ENCODE peak calls at places on chromosome 6, in ten cellular contexts. One of them, this sample, is unnamed.

GRCh38 chr6:354631-355280 is 36.8 kb upstream of the IRF4 start:
- DNase-seq in AG04449: no peak
- DNase-seq in upper lobe of right lung: peak
- DNase-seq in activated CD8-positive, alpha-beta T cell treated with anti-CD3 and anti-CD28 coated beads for 36 hours: no peak
- DNase-seq in AG10803: no peak
- DNase-seq in Calu3: no peak
- DNase-seq in mucosa of descending colon: no peak
- DNase-seq in ovary: no peak
- DNase-seq in A549: no peak
- DNase-seq in PC-3: no peak
- DNase-seq in this sample: peak

GRCh38 chr6:4809999-4810918 is 34.1 kb downstream of the CDYL start:
- DNase-seq in AG04449: peak
- DNase-seq in upper lobe of right lung: no peak
- DNase-seq in activated CD8-positive, alpha-beta T cell treated with anti-CD3 and anti-CD28 coated beads for 36 hours: no peak
- DNase-seq in AG10803: peak
- DNase-seq in Calu3: no peak
- DNase-seq in mucosa of descending colon: no peak
- DNase-seq in ovary: no peak
- DNase-seq in A549: peak
- DNase-seq in PC-3: peak
- DNase-seq in this sample: no peak

GRCh38 chr6:106870069-106870468 is 104.5 kb downstream of the CD24 start:
- DNase-seq in AG04449: peak
- DNase-seq in upper lobe of right lung: no peak
- DNase-seq in activated CD8-positive, alpha-beta T cell treated with anti-CD3 and anti-CD28 coated beads for 36 hours: no peak
- DNase-seq in AG10803: peak
- DNase-seq in Calu3: peak
- DNase-seq in mucosa of descending colon: no peak
- DNase-seq in ovary: no peak
- DNase-seq in A549: peak
- DNase-seq in PC-3: peak
- DNase-seq in this sample: no peak

GRCh38 chr6:97189767-97190166 is 93.2 kb downstream of the MMS22L start:
- DNase-seq in AG04449: peak
- DNase-seq in upper lobe of right lung: no peak
- DNase-seq in activated CD8-positive, alpha-beta T cell treated with anti-CD3 and anti-CD28 coated beads for 36 hours: no peak
- DNase-seq in AG10803: peak
- DNase-seq in Calu3: no peak
- DNase-seq in mucosa of descending colon: no peak
- DNase-seq in ovary: no peak
- DNase-seq in A549: no peak
- DNase-seq in PC-3: no peak
- DNase-seq in this sample: no peak

GRCh38 chr6:34424200-34425131 is 1.4 kb downstream of the RPS10 start:
- DNase-seq in AG04449: no peak
- DNase-seq in upper lobe of right lung: no peak
- DNase-seq in activated CD8-positive, alpha-beta T cell treated with anti-CD3 and anti-CD28 coated beads for 36 hours: no peak
- DNase-seq in AG10803: no peak
- DNase-seq in Calu3: no peak
- DNase-seq in mucosa of descending colon: no peak
- DNase-seq in ovary: no peak
- DNase-seq in A549: no peak
- DNase-seq in PC-3: no peak
- DNase-seq in this sample: no peak

GRCh38 chr6:36633915-36634314 is 39.8 kb downstream of the SRSF3 start:
- DNase-seq in AG04449: no peak
- DNase-seq in upper lobe of right lung: peak
- DNase-seq in activated CD8-positive, alpha-beta T cell treated with anti-CD3 and anti-CD28 coated beads for 36 hours: no peak
- DNase-seq in AG10803: peak
- DNase-seq in Calu3: peak
- DNase-seq in mucosa of descending colon: peak
- DNase-seq in ovary: peak
- DNase-seq in A549: no peak
- DNase-seq in PC-3: peak
- DNase-seq in this sample: peak

GRCh38 chr6:52975580-52975979 is 19.5 kb downstream of the GSTA4 start:
- DNase-seq in AG04449: no peak
- DNase-seq in upper lobe of right lung: no peak
- DNase-seq in activated CD8-positive, alpha-beta T cell treated with anti-CD3 and anti-CD28 coated beads for 36 hours: no peak
- DNase-seq in AG10803: peak
- DNase-seq in Calu3: no peak
- DNase-seq in mucosa of descending colon: no peak
- DNase-seq in ovary: no peak
- DNase-seq in A549: no peak
- DNase-seq in PC-3: no peak
- DNase-seq in this sample: no peak

GRCh38 chr6:134585529-134585873 is 267.6 kb upstream of the SGK1 start:
- DNase-seq in AG04449: no peak
- DNase-seq in upper lobe of right lung: no peak
- DNase-seq in activated CD8-positive, alpha-beta T cell treated with anti-CD3 and anti-CD28 coated beads for 36 hours: no peak
- DNase-seq in AG10803: no peak
- DNase-seq in Calu3: no peak
- DNase-seq in mucosa of descending colon: no peak
- DNase-seq in ovary: no peak
- DNase-seq in A549: no peak
- DNase-seq in PC-3: no peak
- DNase-seq in this sample: no peak

GRCh38 chr6:111230351-111231077 is 143.2 kb downstream of the SLC16A10 start:
- DNase-seq in AG04449: peak
- DNase-seq in upper lobe of right lung: no peak
- DNase-seq in activated CD8-positive, alpha-beta T cell treated with anti-CD3 and anti-CD28 coated beads for 36 hours: no peak
- DNase-seq in AG10803: peak
- DNase-seq in Calu3: no peak
- DNase-seq in mucosa of descending colon: no peak
- DNase-seq in ovary: no peak
- DNase-seq in A549: no peak
- DNase-seq in PC-3: no peak
- DNase-seq in this sample: no peak

GRCh38 chr6:53171605-53172467 is 23.2 kb upstream of the GCM1 start:
- DNase-seq in AG04449: no peak
- DNase-seq in upper lobe of right lung: peak
- DNase-seq in activated CD8-positive, alpha-beta T cell treated with anti-CD3 and anti-CD28 coated beads for 36 hours: peak
- DNase-seq in AG10803: peak
- DNase-seq in Calu3: peak
- DNase-seq in mucosa of descending colon: peak
- DNase-seq in ovary: peak
- DNase-seq in A549: peak
- DNase-seq in PC-3: peak
- DNase-seq in this sample: peak

GRCh38 chr6:69100772-69101171 is 465.7 kb downstream of the ADGRB3 start:
- DNase-seq in AG04449: no peak
- DNase-seq in upper lobe of right lung: no peak
- DNase-seq in activated CD8-positive, alpha-beta T cell treated with anti-CD3 and anti-CD28 coated beads for 36 hours: no peak
- DNase-seq in AG10803: no peak
- DNase-seq in Calu3: no peak
- DNase-seq in mucosa of descending colon: no peak
- DNase-seq in ovary: no peak
- DNase-seq in A549: no peak
- DNase-seq in PC-3: no peak
- DNase-seq in this sample: no peak

DNA sequence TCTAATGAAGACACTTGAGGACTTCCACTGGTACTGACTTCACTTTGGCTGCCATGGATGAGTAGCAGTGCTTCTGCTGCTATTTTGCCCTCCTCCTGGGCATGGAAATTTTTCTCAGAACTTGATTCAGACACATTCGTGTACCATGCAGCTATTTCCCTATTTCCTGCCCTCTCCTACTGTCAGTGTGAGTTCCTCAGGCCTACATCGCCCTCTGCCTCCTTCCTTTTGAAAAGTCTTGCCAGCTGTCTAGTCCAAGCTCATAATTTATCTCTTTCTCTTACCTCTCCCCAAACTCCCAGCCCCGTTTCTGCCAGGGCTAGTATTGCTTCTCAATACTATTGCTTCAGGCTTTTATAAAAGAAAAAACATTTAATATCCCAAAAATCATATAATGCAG is 470.2 kb downstream of the ADGRB3 start:
- DNase-seq in AG04449: no peak
- DNase-seq in upper lobe of right lung: no peak
- DNase-seq in activated CD8-positive, alpha-beta T cell treated with anti-CD3 and anti-CD28 coated beads for 36 hours: no peak
- DNase-seq in AG10803: no peak
- DNase-seq in Calu3: peak
- DNase-seq in mucosa of descending colon: no peak
- DNase-seq in ovary: no peak
- DNase-seq in A549: peak
- DNase-seq in PC-3: no peak
- DNase-seq in this sample: no peak
- TF ChIP-seq CTCF in AG04449: peak
- TF ChIP-seq CTCF in upper lobe of right lung: no peak
- TF ChIP-seq CTCF in activated CD8-positive, alpha-beta T cell treated with anti-CD3 and anti-CD28 coated beads for 36 hours: no peak
- TF ChIP-seq CTCF in AG10803: no peak
- TF ChIP-seq CTCF in Calu3: no peak
- TF ChIP-seq CTCF in mucosa of descending colon: no peak
- TF ChIP-seq CTCF in ovary: no peak
- TF ChIP-seq CTCF in A549: no peak
- TF ChIP-seq CTCF in PC-3: no peak
- TF ChIP-seq CTCF in this sample: peak

GRCh38 chr6:56767435-56767834 is 124.7 kb upstream of the DST start:
- DNase-seq in AG04449: no peak
- DNase-seq in upper lobe of right lung: no peak
- DNase-seq in activated CD8-positive, alpha-beta T cell treated with anti-CD3 and anti-CD28 coated beads for 36 hours: no peak
- DNase-seq in AG10803: no peak
- DNase-seq in Calu3: no peak
- DNase-seq in mucosa of descending colon: no peak
- DNase-seq in ovary: no peak
- DNase-seq in A549: no peak
- DNase-seq in PC-3: no peak
- DNase-seq in this sample: no peak

GRCh38 chr6:56766139-56766805 is 123.6 kb upstream of the DST start:
- DNase-seq in AG04449: no peak
- DNase-seq in upper lobe of right lung: no peak
- DNase-seq in activated CD8-positive, alpha-beta T cell treated with anti-CD3 and anti-CD28 coated beads for 36 hours: no peak
- DNase-seq in AG10803: no peak
- DNase-seq in Calu3: no peak
- DNase-seq in mucosa of descending colon: no peak
- DNase-seq in ovary: no peak
- DNase-seq in A549: no peak
- DNase-seq in PC-3: no peak
- DNase-seq in this sample: no peak

GRCh38 chr6:56770011-56770520 is 127.4 kb upstream of the DST start:
- DNase-seq in AG04449: no peak
- DNase-seq in upper lobe of right lung: no peak
- DNase-seq in activated CD8-positive, alpha-beta T cell treated with anti-CD3 and anti-CD28 coated beads for 36 hours: no peak
- DNase-seq in AG10803: no peak
- DNase-seq in Calu3: no peak
- DNase-seq in mucosa of descending colon: no peak
- DNase-seq in ovary: no peak
- DNase-seq in A549: no peak
- DNase-seq in PC-3: no peak
- DNase-seq in this sample: no peak

GRCh38 chr6:56766806-56767178 is 124.1 kb upstream of the DST start:
- DNase-seq in AG04449: peak
- DNase-seq in upper lobe of right lung: no peak
- DNase-seq in activated CD8-positive, alpha-beta T cell treated with anti-CD3 and anti-CD28 coated beads for 36 hours: no peak
- DNase-seq in AG10803: peak
- DNase-seq in Calu3: no peak
- DNase-seq in mucosa of descending colon: no peak
- DNase-seq in ovary: no peak
- DNase-seq in A549: no peak
- DNase-seq in PC-3: peak
- DNase-seq in this sample: no peak

DNA sequence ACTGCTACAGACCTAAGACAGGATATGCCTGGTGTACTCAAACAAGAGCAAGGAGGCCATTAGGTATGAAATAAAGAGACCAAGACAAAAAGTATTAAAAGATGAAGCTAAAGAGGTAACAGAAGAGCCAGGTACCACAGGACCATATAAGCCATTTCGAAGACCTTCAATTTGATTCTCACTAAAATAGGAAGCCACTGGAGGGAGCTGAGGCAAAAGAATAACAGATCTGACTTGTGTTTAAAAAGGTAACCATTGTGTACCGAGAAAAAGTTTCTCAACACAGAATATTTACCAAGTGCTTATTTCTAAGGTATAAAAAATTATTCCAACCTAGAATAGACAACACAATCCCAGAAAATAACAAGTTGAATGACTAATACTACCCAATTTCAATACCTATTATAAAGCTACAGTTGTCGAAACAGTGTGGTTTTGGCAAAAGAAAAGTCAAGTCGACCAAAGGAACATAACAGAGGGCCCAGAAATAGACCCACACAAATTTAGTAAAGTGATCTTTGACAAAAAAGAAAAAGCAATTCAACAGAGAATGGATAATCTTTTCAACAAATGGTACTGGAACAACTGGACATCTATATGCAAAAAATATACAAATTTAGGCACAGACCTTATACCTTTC is 125.3 kb upstream of the DST start:
- DNase-seq in AG04449: no peak
- DNase-seq in upper lobe of right lung: no peak
- DNase-seq in activated CD8-positive, alpha-beta T cell treated with anti-CD3 and anti-CD28 coated beads for 36 hours: no peak
- DNase-seq in AG10803: no peak
- DNase-seq in Calu3: no peak
- DNase-seq in mucosa of descending colon: no peak
- DNase-seq in ovary: no peak
- DNase-seq in A549: peak
- DNase-seq in PC-3: peak
- DNase-seq in this sample: no peak
- TF ChIP-seq CTCF in AG04449: no peak
- TF ChIP-seq CTCF in upper lobe of right lung: no peak
- TF ChIP-seq CTCF in activated CD8-positive, alpha-beta T cell treated with anti-CD3 and anti-CD28 coated beads for 36 hours: no peak
- TF ChIP-seq CTCF in AG10803: peak
- TF ChIP-seq CTCF in Calu3: no peak
- TF ChIP-seq CTCF in mucosa of descending colon: no peak
- TF ChIP-seq CTCF in ovary: no peak
- TF ChIP-seq CTCF in A549: no peak
- TF ChIP-seq CTCF in PC-3: peak
- TF ChIP-seq CTCF in this sample: peak

GRCh38 chr6:160348552-160349441 is 619 bp downstream of the SLC22A3 start:
- DNase-seq in AG04449: no peak
- DNase-seq in upper lobe of right lung: peak
- DNase-seq in activated CD8-positive, alpha-beta T cell treated with anti-CD3 and anti-CD28 coated beads for 36 hours: peak
- DNase-seq in AG10803: no peak
- DNase-seq in Calu3: peak
- DNase-seq in mucosa of descending colon: peak
- DNase-seq in ovary: peak
- DNase-seq in A549: peak
- DNase-seq in PC-3: peak
- DNase-seq in this sample: no peak
- TF ChIP-seq CTCF in AG04449: no peak
- TF ChIP-seq CTCF in upper lobe of right lung: no peak
- TF ChIP-seq CTCF in activated CD8-positive, alpha-beta T cell treated with anti-CD3 and anti-CD28 coated beads for 36 hours: no peak
- TF ChIP-seq CTCF in AG10803: no peak
- TF ChIP-seq CTCF in Calu3: no peak
- TF ChIP-seq CTCF in mucosa of descending colon: no peak
- TF ChIP-seq CTCF in ovary: peak
- TF ChIP-seq CTCF in A549: no peak
- TF ChIP-seq CTCF in PC-3: peak
- TF ChIP-seq CTCF in this sample: peak

DNA sequence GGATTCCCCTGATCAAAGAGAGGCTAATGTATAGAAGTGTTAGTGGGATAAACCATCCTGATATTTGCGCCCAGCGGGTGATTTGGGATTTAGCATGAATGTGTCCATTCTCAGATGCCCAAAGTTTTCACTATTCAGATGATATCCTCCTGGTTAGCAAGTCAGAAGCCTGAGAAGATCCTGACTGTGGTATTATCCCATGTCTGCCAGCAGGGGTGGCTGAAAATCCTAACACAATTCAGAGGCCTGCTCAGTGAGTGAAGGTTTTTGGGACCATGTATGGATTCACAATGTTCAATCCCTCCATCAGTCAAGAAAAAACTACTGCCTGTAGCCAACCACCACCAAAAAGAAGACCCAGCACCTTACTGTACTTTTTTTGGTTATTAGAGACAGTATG is 34.1 kb upstream of the SPACA1 start:
- DNase-seq in AG04449: no peak
- DNase-seq in upper lobe of right lung: no peak
- DNase-seq in activated CD8-positive, alpha-beta T cell treated with anti-CD3 and anti-CD28 coated beads for 36 hours: no peak
- DNase-seq in AG10803: no peak
- DNase-seq in Calu3: no peak
- DNase-seq in mucosa of descending colon: no peak
- DNase-seq in ovary: no peak
- DNase-seq in A549: no peak
- DNase-seq in PC-3: no peak
- DNase-seq in this sample: no peak
- TF ChIP-seq CTCF in AG04449: no peak
- TF ChIP-seq CTCF in upper lobe of right lung: no peak
- TF ChIP-seq CTCF in activated CD8-positive, alpha-beta T cell treated with anti-CD3 and anti-CD28 coated beads for 36 hours: no peak
- TF ChIP-seq CTCF in AG10803: peak
- TF ChIP-seq CTCF in Calu3: no peak
- TF ChIP-seq CTCF in mucosa of descending colon: no peak
- TF ChIP-seq CTCF in ovary: no peak
- TF ChIP-seq CTCF in A549: no peak
- TF ChIP-seq CTCF in PC-3: no peak
- TF ChIP-seq CTCF in this sample: peak